ENCODE peak calls at places on chromosomes 4 and X, in six cellular contexts. One of them, this sample, is unnamed.

GRCh38 chr4:772776-773175 is 53.2 kb downstream of the CPLX1 start:
- DNase-seq in H1: no peak
- DNase-seq in SK-N-SH: no peak
- DNase-seq in HepG2: no peak
- DNase-seq in K562: no peak
- DNase-seq in GM12878: no peak
- DNase-seq in this sample: no peak

GRCh38 chrX:13570245-13570573 is 808 bp downstream of the EGFL6 start:
- DNase-seq in H1: no peak
- DNase-seq in SK-N-SH: no peak
- DNase-seq in K562: no peak
- DNase-seq in HepG2: no peak
- DNase-seq in GM12878: no peak
- DNase-seq in this sample: no peak

GRCh38 chrX:16870861-16871584 is 861 bp upstream of the RBBP7 start:
- DNase-seq in K562: no peak
- DNase-seq in GM12878: no peak
- DNase-seq in HepG2: no peak
- DNase-seq in H1: no peak
- DNase-seq in SK-N-SH: peak; percentile 29
- DNase-seq in this sample: no peak

GRCh38 chr4:35835893-35836292 is 408.4 kb downstream of the ARAP2 start:
- DNase-seq in HepG2: no peak
- DNase-seq in GM12878: no peak
- DNase-seq in H1: no peak
- DNase-seq in K562: no peak
- DNase-seq in SK-N-SH: no peak
- DNase-seq in this sample: no peak

GRCh38 chr4:25953740-25954139 is 39.7 kb downstream of the SMIM20 start:
- DNase-seq in H1: no peak
- DNase-seq in GM12878: no peak
- DNase-seq in SK-N-SH: no peak
- DNase-seq in K562: no peak
- DNase-seq in HepG2: peak; percentile 21
- DNase-seq in this sample: no peak

GRCh38 chr4:141684785-141685184 is 48.4 kb downstream of the IL15 start:
- DNase-seq in SK-N-SH: no peak
- DNase-seq in GM12878: no peak
- DNase-seq in HepG2: no peak
- DNase-seq in H1: no peak
- DNase-seq in K562: no peak
- DNase-seq in this sample: no peak

GRCh38 chrX:137195991-137196390 is 162.2 kb upstream of the GPR101 start:
- DNase-seq in SK-N-SH: no peak
- DNase-seq in HepG2: no peak
- DNase-seq in H1: no peak
- DNase-seq in GM12878: no peak
- DNase-seq in K562: no peak
- DNase-seq in this sample: no peak

GRCh38 chr4:74886490-74886889 is 46.4 kb upstream of the PARM1 start:
- DNase-seq in K562: no peak
- DNase-seq in HepG2: no peak
- DNase-seq in GM12878: no peak
- DNase-seq in SK-N-SH: no peak
- DNase-seq in H1: no peak
- DNase-seq in this sample: no peak

GRCh38 chr4:110033994-110034393 is 121.3 kb downstream of the EGF start:
- DNase-seq in SK-N-SH: no peak
- DNase-seq in K562: no peak
- DNase-seq in GM12878: peak; percentile 63
- DNase-seq in H1: no peak
- DNase-seq in HepG2: no peak
- DNase-seq in this sample: peak; percentile 83

GRCh38 chrX:147958316-147958715 is 22.8 kb upstream of the FMR1NB start:
- DNase-seq in K562: no peak
- DNase-seq in H1: no peak
- DNase-seq in HepG2: no peak
- DNase-seq in GM12878: no peak
- DNase-seq in SK-N-SH: no peak
- DNase-seq in this sample: no peak

GRCh38 chr4:4460759-4461158 is 73.9 kb downstream of the NSG1 start:
- DNase-seq in H1: no peak
- DNase-seq in SK-N-SH: no peak
- DNase-seq in HepG2: no peak
- DNase-seq in GM12878: no peak
- DNase-seq in K562: no peak
- DNase-seq in this sample: no peak

GRCh38 chr4:87853108-87853507 is 20.3 kb downstream of the MEPE start:
- DNase-seq in K562: no peak
- DNase-seq in HepG2: peak; percentile 60
- DNase-seq in SK-N-SH: peak; percentile 44
- DNase-seq in GM12878: no peak
- DNase-seq in H1: no peak
- DNase-seq in this sample: no peak

GRCh38 chrX:45769919-45770582 is 569.4 kb upstream of the DIPK2B start:
- DNase-seq in HepG2: peak; percentile 88
- DNase-seq in SK-N-SH: peak; percentile 9
- DNase-seq in K562: peak; percentile 43
- DNase-seq in H1: no peak
- DNase-seq in GM12878: peak; percentile 51
- DNase-seq in this sample: no peak

GRCh38 chr4:33073811-33074210 is 2353.6 kb downstream of the PCDH7 start:
- DNase-seq in K562: no peak
- DNase-seq in H1: no peak
- DNase-seq in SK-N-SH: no peak
- DNase-seq in GM12878: no peak
- DNase-seq in HepG2: no peak
- DNase-seq in this sample: no peak

GRCh38 chrX:87664381-87664780 is 146.8 kb downstream of the KLHL4 start:
- DNase-seq in SK-N-SH: peak; percentile 2
- DNase-seq in HepG2: no peak
- DNase-seq in H1: no peak
- DNase-seq in GM12878: no peak
- DNase-seq in K562: no peak
- DNase-seq in this sample: no peak

GRCh38 chr4:86825511-86825910 is 23.7 kb downstream of the SLC10A6 start:
- DNase-seq in H1: no peak
- DNase-seq in GM12878: no peak
- DNase-seq in SK-N-SH: no peak
- DNase-seq in K562: no peak
- DNase-seq in HepG2: no peak
- DNase-seq in this sample: no peak

GRCh38 chrX:130893356-130894085 is 9.5 kb downstream of the ENOX2 start:
- DNase-seq in SK-N-SH: no peak
- DNase-seq in K562: no peak
- DNase-seq in GM12878: no peak
- DNase-seq in HepG2: no peak
- DNase-seq in H1: no peak
- DNase-seq in this sample: no peak

DNA sequence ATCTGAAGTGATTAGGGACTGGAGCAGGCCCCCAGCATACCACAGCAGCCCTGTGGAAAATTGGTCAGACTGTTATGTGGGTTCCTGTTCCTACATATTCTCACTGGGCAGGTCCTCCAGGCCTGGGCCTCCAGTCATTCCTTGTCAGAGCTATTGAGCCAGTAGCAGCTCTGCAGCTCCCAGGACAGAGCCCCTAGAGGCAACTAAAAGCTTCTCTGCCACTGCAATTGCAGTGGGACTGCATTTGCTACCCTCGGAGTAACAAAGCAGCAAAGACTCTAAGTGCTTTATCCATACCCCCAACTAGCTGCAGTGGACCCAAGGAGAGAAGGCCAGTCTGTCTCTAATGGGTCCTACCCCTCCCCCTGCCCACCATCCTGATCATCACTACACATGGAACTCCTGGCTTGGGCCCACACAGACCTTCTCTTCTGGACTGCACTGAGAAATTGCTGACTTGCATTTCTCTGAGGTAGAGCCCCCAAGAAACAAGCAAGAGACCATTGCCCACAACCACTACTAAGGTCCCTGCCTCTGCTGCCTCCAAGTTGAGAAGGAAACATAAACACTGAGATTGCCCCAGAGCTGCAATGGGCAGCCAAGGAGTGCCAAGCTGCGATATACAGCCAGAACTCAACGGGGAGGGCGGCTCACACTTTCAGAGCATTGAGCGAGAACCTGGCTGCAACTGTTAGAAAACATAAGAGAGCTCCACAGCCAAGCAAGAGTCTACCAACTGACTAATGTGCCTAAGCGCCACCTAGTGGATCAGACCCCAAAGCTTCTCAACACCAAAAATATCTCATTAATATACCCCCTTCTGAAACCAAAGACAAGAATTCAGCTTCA is 738.7 kb upstream of the NDST4 start:
- DNase-seq in H1: peak; percentile 33
- DNase-seq in K562: peak; percentile 8
- DNase-seq in SK-N-SH: peak; percentile 14
- DNase-seq in HepG2: peak; percentile 53
- DNase-seq in GM12878: peak; percentile 19
- DNase-seq in this sample: peak; percentile 62
- TF ChIP-seq GABPA in H1: no peak
- TF ChIP-seq GABPA in K562: no peak
- TF ChIP-seq GABPA in SK-N-SH: no peak
- TF ChIP-seq GABPA in HepG2: no peak
- TF ChIP-seq GABPA in GM12878: no peak
- TF ChIP-seq GABPA in this sample: no peak

GRCh38 chr4:3040447-3041191 is 33.7 kb downstream of the HTT-AS start:
- DNase-seq in GM12878: no peak
- DNase-seq in HepG2: no peak
- DNase-seq in H1: no peak
- DNase-seq in K562: no peak
- DNase-seq in SK-N-SH: no peak
- DNase-seq in this sample: no peak

GRCh38 chr4:3042226-3042625 is 32.1 kb downstream of the HTT-AS start:
- DNase-seq in GM12878: no peak
- DNase-seq in H1: no peak
- DNase-seq in K562: no peak
- DNase-seq in HepG2: no peak
- DNase-seq in SK-N-SH: no peak
- DNase-seq in this sample: no peak

GRCh38 chr4:3041192-3042142 is 32.9 kb downstream of the HTT-AS start:
- DNase-seq in H1: no peak
- DNase-seq in HepG2: peak; percentile 55
- DNase-seq in SK-N-SH: peak; percentile 62
- DNase-seq in GM12878: no peak
- DNase-seq in K562: no peak
- DNase-seq in this sample: no peak

GRCh38 chr4:3037957-3038451 is 36.3 kb downstream of the HTT-AS start:
- DNase-seq in H1: no peak
- DNase-seq in GM12878: no peak
- DNase-seq in K562: no peak
- DNase-seq in SK-N-SH: no peak
- DNase-seq in HepG2: no peak
- DNase-seq in this sample: peak; percentile 7

DNA sequence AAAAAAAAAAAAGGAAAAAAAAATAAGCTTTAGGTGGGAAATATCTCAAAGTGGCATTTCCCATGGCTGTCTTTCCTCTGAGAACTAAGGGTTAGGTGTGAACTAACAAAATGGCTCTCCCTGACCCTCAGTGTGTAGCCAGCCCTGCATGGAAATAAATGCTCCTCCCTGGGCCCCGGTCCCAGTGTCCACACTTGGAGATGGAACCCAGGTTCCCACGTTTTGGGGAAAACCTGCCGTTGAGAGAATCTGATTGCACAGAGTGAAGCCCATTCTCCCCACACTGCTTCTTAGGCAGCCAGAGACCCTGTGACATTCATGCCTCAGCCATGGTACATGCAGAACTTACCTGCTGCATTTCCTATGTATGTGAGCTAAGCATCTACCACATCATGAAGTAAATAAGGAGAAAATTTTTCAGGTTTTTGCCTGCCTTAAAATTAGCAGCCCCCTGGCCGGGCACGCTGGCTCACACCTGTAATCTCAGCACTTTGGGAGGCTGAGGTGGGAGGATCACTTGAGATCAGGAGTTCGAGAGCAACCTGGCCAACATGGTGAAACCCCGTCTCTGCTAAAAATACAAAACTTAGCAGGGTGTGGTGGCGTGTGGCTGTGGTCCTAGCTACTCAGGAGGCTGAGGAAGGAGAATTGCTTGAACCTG is 34.5 kb downstream of the HTT-AS start:
- DNase-seq in SK-N-SH: no peak
- DNase-seq in GM12878: no peak
- DNase-seq in HepG2: no peak
- DNase-seq in H1: no peak
- DNase-seq in K562: no peak
- DNase-seq in this sample: no peak
- H3K4me3 ChIP-seq in SK-N-SH: no peak overlapping the region
- H3K4me3 ChIP-seq in GM12878: peak overlapping the region; percentile 26
- H3K4me3 ChIP-seq in HepG2: no peak overlapping the region
- H3K4me3 ChIP-seq in H1: no peak overlapping the region
- H3K4me3 ChIP-seq in K562: no peak overlapping the region
- H3K4me3 ChIP-seq in this sample: no peak overlapping the region

GRCh38 chr4:8915201-8916200 is 43.9 kb upstream of the HMX1 start:
- DNase-seq in H1: no peak
- DNase-seq in K562: no peak
- DNase-seq in GM12878: no peak
- DNase-seq in HepG2: no peak
- DNase-seq in SK-N-SH: peak; percentile 10
- DNase-seq in this sample: no peak
- TF ChIP-seq GABPA in H1: no peak
- TF ChIP-seq GABPA in K562: no peak
- TF ChIP-seq GABPA in GM12878: no peak
- TF ChIP-seq GABPA in HepG2: no peak
- TF ChIP-seq GABPA in SK-N-SH: no peak
- TF ChIP-seq GABPA in this sample: no peak

GRCh38 chr4:105637409-105638258 is 70.9 kb downstream of the INTS12 start:
- DNase-seq in HepG2: peak; percentile 4
- DNase-seq in H1: no peak
- DNase-seq in K562: no peak
- DNase-seq in GM12878: peak; percentile 45
- DNase-seq in SK-N-SH: peak; percentile 4
- DNase-seq in this sample: peak; percentile 91
- H3K4me3 ChIP-seq in HepG2: no peak overlapping the region
- H3K4me3 ChIP-seq in H1: no peak overlapping the region
- H3K4me3 ChIP-seq in K562: no peak overlapping the region
- H3K4me3 ChIP-seq in GM12878: no peak overlapping the region
- H3K4me3 ChIP-seq in SK-N-SH: no peak overlapping the region
- H3K4me3 ChIP-seq in this sample: no peak overlapping the region